ENCODE peak calls at places on chromosomes 2 and 18, in nine cellular contexts. One of them, this sample, is unnamed.

GRCh38 chr2:239109041-239109915 is 261.4 kb downstream of the TWIST2 start:
- DNase-seq in spleen: no peak
- DNase-seq in neural progenitor cell: no peak
- DNase-seq in mammary epithelial cell: peak; percentile 44
- DNase-seq in IMR-90: peak; percentile 37
- DNase-seq in GM06990: no peak
- DNase-seq in uterus: no peak
- DNase-seq in CD4-positive, CD25-positive, alpha-beta regulatory T cell: no peak
- DNase-seq in CD8-positive, alpha-beta T cell: no peak
- DNase-seq in this sample: no peak

GRCh38 chr2:17441055-17441771 is 77.0 kb downstream of the RAD51AP2 start:
- DNase-seq in spleen: peak; percentile 41
- DNase-seq in neural progenitor cell: no peak
- DNase-seq in mammary epithelial cell: no peak
- DNase-seq in IMR-90: no peak
- DNase-seq in GM06990: no peak
- DNase-seq in uterus: no peak
- DNase-seq in CD4-positive, CD25-positive, alpha-beta regulatory T cell: no peak
- DNase-seq in CD8-positive, alpha-beta T cell: no peak
- DNase-seq in this sample: no peak

GRCh38 chr2:226934546-226935243 is 98.8 kb downstream of the RHBDD1 start:
- DNase-seq in spleen: no peak
- DNase-seq in neural progenitor cell: no peak
- DNase-seq in mammary epithelial cell: no peak
- DNase-seq in IMR-90: no peak
- DNase-seq in GM06990: no peak
- DNase-seq in uterus: no peak
- DNase-seq in CD4-positive, CD25-positive, alpha-beta regulatory T cell: no peak
- DNase-seq in CD8-positive, alpha-beta T cell: no peak
- DNase-seq in this sample: no peak

GRCh38 chr2:23803965-23804542 is 122.9 kb downstream of the ATAD2B start:
- DNase-seq in spleen: no peak
- DNase-seq in neural progenitor cell: peak; percentile 37
- DNase-seq in mammary epithelial cell: peak; percentile 19
- DNase-seq in IMR-90: peak; percentile 53
- DNase-seq in GM06990: no peak
- DNase-seq in uterus: peak; percentile 37
- DNase-seq in CD4-positive, CD25-positive, alpha-beta regulatory T cell: no peak
- DNase-seq in CD8-positive, alpha-beta T cell: no peak
- DNase-seq in this sample: peak; percentile 18

GRCh38 chr2:36409971-36410370 is 54.4 kb downstream of the CRIM1 start:
- DNase-seq in spleen: no peak
- DNase-seq in neural progenitor cell: no peak
- DNase-seq in mammary epithelial cell: no peak
- DNase-seq in IMR-90: no peak
- DNase-seq in GM06990: no peak
- DNase-seq in uterus: no peak
- DNase-seq in CD4-positive, CD25-positive, alpha-beta regulatory T cell: no peak
- DNase-seq in CD8-positive, alpha-beta T cell: no peak
- DNase-seq in this sample: no peak

GRCh38 chr2:239725551-239725890 is 299.6 kb downstream of the NDUFA10 start:
- DNase-seq in spleen: peak; percentile 65
- DNase-seq in neural progenitor cell: no peak
- DNase-seq in mammary epithelial cell: no peak
- DNase-seq in IMR-90: no peak
- DNase-seq in GM06990: no peak
- DNase-seq in uterus: peak; percentile 8
- DNase-seq in CD4-positive, CD25-positive, alpha-beta regulatory T cell: no peak
- DNase-seq in CD8-positive, alpha-beta T cell: no peak
- DNase-seq in this sample: no peak

GRCh38 chr2:110124038-110124825 is 8.6 kb upstream of the MALL start:
- DNase-seq in spleen: no peak
- DNase-seq in neural progenitor cell: no peak
- DNase-seq in mammary epithelial cell: no peak
- DNase-seq in IMR-90: no peak
- DNase-seq in GM06990: no peak
- DNase-seq in uterus: no peak
- DNase-seq in CD4-positive, CD25-positive, alpha-beta regulatory T cell: no peak
- DNase-seq in CD8-positive, alpha-beta T cell: no peak
- DNase-seq in this sample: no peak

GRCh38 chr2:106839849-106840595 is 45.9 kb downstream of the ST6GAL2 start:
- DNase-seq in spleen: no peak
- DNase-seq in neural progenitor cell: peak; percentile 81
- DNase-seq in mammary epithelial cell: no peak
- DNase-seq in IMR-90: no peak
- DNase-seq in GM06990: no peak
- DNase-seq in uterus: no peak
- DNase-seq in CD4-positive, CD25-positive, alpha-beta regulatory T cell: no peak
- DNase-seq in CD8-positive, alpha-beta T cell: no peak
- DNase-seq in this sample: peak; percentile 89

GRCh38 chr2:131033786-131034121 is 59.5 kb downstream of the FAM168B start:
- DNase-seq in spleen: no peak
- DNase-seq in neural progenitor cell: no peak
- DNase-seq in mammary epithelial cell: no peak
- DNase-seq in IMR-90: no peak
- DNase-seq in GM06990: no peak
- DNase-seq in uterus: no peak
- DNase-seq in CD4-positive, CD25-positive, alpha-beta regulatory T cell: no peak
- DNase-seq in CD8-positive, alpha-beta T cell: no peak
- DNase-seq in this sample: no peak

GRCh38 chr2:174121612-174122011 is 126.7 kb downstream of the OLA1 start:
- DNase-seq in spleen: no peak
- DNase-seq in neural progenitor cell: no peak
- DNase-seq in mammary epithelial cell: peak; percentile 65
- DNase-seq in IMR-90: no peak
- DNase-seq in GM06990: no peak
- DNase-seq in uterus: no peak
- DNase-seq in CD4-positive, CD25-positive, alpha-beta regulatory T cell: no peak
- DNase-seq in CD8-positive, alpha-beta T cell: no peak
- DNase-seq in this sample: no peak

GRCh38 chr2:74979844-74980243 is 21.4 kb downstream of the POLE4 start:
- DNase-seq in spleen: no peak
- DNase-seq in neural progenitor cell: no peak
- DNase-seq in mammary epithelial cell: no peak
- DNase-seq in IMR-90: no peak
- DNase-seq in GM06990: no peak
- DNase-seq in uterus: no peak
- DNase-seq in CD4-positive, CD25-positive, alpha-beta regulatory T cell: no peak
- DNase-seq in CD8-positive, alpha-beta T cell: no peak
- DNase-seq in this sample: no peak

GRCh38 chr2:197993363-197993762 is 189.0 kb downstream of the PLCL1 start:
- DNase-seq in spleen: no peak
- DNase-seq in neural progenitor cell: no peak
- DNase-seq in mammary epithelial cell: no peak
- DNase-seq in IMR-90: no peak
- DNase-seq in GM06990: no peak
- DNase-seq in uterus: no peak
- DNase-seq in CD4-positive, CD25-positive, alpha-beta regulatory T cell: no peak
- DNase-seq in CD8-positive, alpha-beta T cell: no peak
- DNase-seq in this sample: no peak

DNA sequence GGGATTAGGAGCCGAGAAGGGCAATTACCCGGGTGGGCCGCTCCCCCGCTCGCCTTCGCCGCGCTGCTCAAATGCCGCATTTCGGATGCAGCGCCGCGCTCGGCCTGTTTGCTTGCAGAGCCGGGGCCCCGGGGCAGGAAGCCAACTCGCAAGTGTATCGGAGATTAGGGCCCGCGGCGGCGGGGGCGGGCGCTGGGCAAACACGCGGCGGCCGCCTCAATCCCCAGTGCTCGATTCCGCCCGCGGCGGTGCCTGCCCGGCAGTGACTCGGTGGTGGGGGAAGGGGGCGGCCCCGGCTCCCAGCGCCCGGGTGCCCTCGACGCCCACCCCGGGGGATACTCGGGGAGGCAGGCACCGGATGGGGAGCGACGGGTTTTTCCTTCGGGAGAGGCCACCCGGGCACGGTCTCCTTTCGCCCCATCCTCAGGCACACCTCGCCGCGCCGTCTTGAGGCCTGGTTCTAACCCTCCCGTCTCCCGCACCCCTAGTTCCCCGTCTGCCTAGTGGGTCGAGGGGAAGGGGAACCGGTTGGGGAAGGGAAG is 26.6 kb upstream of the NOTO start:
- DNase-seq in spleen: peak; percentile 93
- DNase-seq in neural progenitor cell: peak; percentile 90
- DNase-seq in mammary epithelial cell: peak; percentile 9
- DNase-seq in IMR-90: peak; percentile 62
- DNase-seq in GM06990: peak; percentile 49
- DNase-seq in uterus: peak; percentile 58
- DNase-seq in CD4-positive, CD25-positive, alpha-beta regulatory T cell: peak; percentile 48
- DNase-seq in CD8-positive, alpha-beta T cell: peak; percentile 61
- DNase-seq in this sample: peak; percentile 89
- H3K4me3 ChIP-seq in spleen: peak overlapping the region; percentile 55
- H3K4me3 ChIP-seq in neural progenitor cell: peak overlapping the region; percentile 46
- H3K4me3 ChIP-seq in mammary epithelial cell: peak overlapping the region; percentile 10
- H3K4me3 ChIP-seq in IMR-90: peak overlapping the region; percentile 8
- H3K4me3 ChIP-seq in GM06990: peak overlapping the region; percentile 16
- H3K4me3 ChIP-seq in uterus: peak overlapping the region; percentile 10
- H3K4me3 ChIP-seq in CD4-positive, CD25-positive, alpha-beta regulatory T cell: no peak overlapping the region
- H3K4me3 ChIP-seq in CD8-positive, alpha-beta T cell: peak overlapping the region; percentile 65
- H3K4me3 ChIP-seq in this sample: peak overlapping the region; percentile 45

GRCh38 chr2:218860950-218861381 is 1.4 kb downstream of the WNT6 start:
- DNase-seq in spleen: peak; percentile 62
- DNase-seq in neural progenitor cell: peak; percentile 97
- DNase-seq in mammary epithelial cell: peak; percentile 55
- DNase-seq in IMR-90: peak; percentile 37
- DNase-seq in GM06990: no peak
- DNase-seq in uterus: peak; percentile 73
- DNase-seq in CD4-positive, CD25-positive, alpha-beta regulatory T cell: no peak
- DNase-seq in CD8-positive, alpha-beta T cell: no peak
- DNase-seq in this sample: peak; percentile 97

GRCh38 chr2:218858138-218858445 is 1.5 kb upstream of the WNT6 start:
- DNase-seq in spleen: no peak
- DNase-seq in neural progenitor cell: no peak
- DNase-seq in mammary epithelial cell: no peak
- DNase-seq in IMR-90: no peak
- DNase-seq in GM06990: no peak
- DNase-seq in uterus: no peak
- DNase-seq in CD4-positive, CD25-positive, alpha-beta regulatory T cell: no peak
- DNase-seq in CD8-positive, alpha-beta T cell: no peak
- DNase-seq in this sample: peak; percentile 33

GRCh38 chr2:218858671-218859555 is 692 bp upstream of the WNT6 start:
- DNase-seq in spleen: peak; percentile 64
- DNase-seq in neural progenitor cell: peak; percentile 45
- DNase-seq in mammary epithelial cell: no peak
- DNase-seq in IMR-90: no peak
- DNase-seq in GM06990: no peak
- DNase-seq in uterus: no peak
- DNase-seq in CD4-positive, CD25-positive, alpha-beta regulatory T cell: no peak
- DNase-seq in CD8-positive, alpha-beta T cell: no peak
- DNase-seq in this sample: peak; percentile 74

GRCh38 chr2:218859994-218860831 is 608 bp downstream of the WNT6 start:
- DNase-seq in spleen: peak; percentile 71
- DNase-seq in neural progenitor cell: no peak
- DNase-seq in mammary epithelial cell: no peak
- DNase-seq in IMR-90: no peak
- DNase-seq in GM06990: no peak
- DNase-seq in uterus: peak; percentile 11
- DNase-seq in CD4-positive, CD25-positive, alpha-beta regulatory T cell: no peak
- DNase-seq in CD8-positive, alpha-beta T cell: no peak
- DNase-seq in this sample: peak; percentile 61

GRCh38 chr2:218859556-218859993 is at the start of gene WNT6:
- DNase-seq in spleen: no peak
- DNase-seq in neural progenitor cell: peak; percentile 80
- DNase-seq in mammary epithelial cell: no peak
- DNase-seq in IMR-90: no peak
- DNase-seq in GM06990: no peak
- DNase-seq in uterus: peak; percentile 22
- DNase-seq in CD4-positive, CD25-positive, alpha-beta regulatory T cell: no peak
- DNase-seq in CD8-positive, alpha-beta T cell: no peak
- DNase-seq in this sample: peak; percentile 86
- H3K27me3 ChIP-seq in spleen: peaks cover 43% of the 10 kb centered on the region
- H3K27me3 ChIP-seq in neural progenitor cell: peaks cover 100% of the 10 kb centered on the region
- H3K27me3 ChIP-seq in mammary epithelial cell: peaks cover 26% of the 10 kb centered on the region
- H3K27me3 ChIP-seq in IMR-90: peaks cover 83% of the 10 kb centered on the region
- H3K27me3 ChIP-seq in GM06990: peaks cover 6% of the 10 kb centered on the region
- H3K27me3 ChIP-seq in uterus: peaks cover 6% of the 10 kb centered on the region
- H3K27me3 ChIP-seq in CD4-positive, CD25-positive, alpha-beta regulatory T cell: peaks cover 33% of the 10 kb centered on the region
- H3K27me3 ChIP-seq in CD8-positive, alpha-beta T cell: peaks cover 44% of the 10 kb centered on the region
- H3K27me3 ChIP-seq in this sample: peaks cover 89% of the 10 kb centered on the region

GRCh38 chr2:49199266-49199665 is 45.0 kb upstream of the FSHR start:
- DNase-seq in spleen: no peak
- DNase-seq in neural progenitor cell: no peak
- DNase-seq in mammary epithelial cell: no peak
- DNase-seq in IMR-90: no peak
- DNase-seq in GM06990: no peak
- DNase-seq in uterus: no peak
- DNase-seq in CD4-positive, CD25-positive, alpha-beta regulatory T cell: no peak
- DNase-seq in CD8-positive, alpha-beta T cell: no peak
- DNase-seq in this sample: no peak
- H3K36me3 ChIP-seq in spleen: no peaks in the 10 kb centered on the region
- H3K36me3 ChIP-seq in neural progenitor cell: no peaks in the 10 kb centered on the region
- H3K36me3 ChIP-seq in mammary epithelial cell: no peaks in the 10 kb centered on the region
- H3K36me3 ChIP-seq in IMR-90: no peaks in the 10 kb centered on the region
- H3K36me3 ChIP-seq in GM06990: no peaks in the 10 kb centered on the region
- H3K36me3 ChIP-seq in uterus: no peaks in the 10 kb centered on the region
- H3K36me3 ChIP-seq in CD4-positive, CD25-positive, alpha-beta regulatory T cell: no peaks in the 10 kb centered on the region
- H3K36me3 ChIP-seq in CD8-positive, alpha-beta T cell: no peaks in the 10 kb centered on the region
- H3K36me3 ChIP-seq in this sample: no peaks in the 10 kb centered on the region

GRCh38 chr18:23033079-23033478 is 100.0 kb downstream of the RBBP8 start:
- DNase-seq in spleen: no peak
- DNase-seq in neural progenitor cell: no peak
- DNase-seq in mammary epithelial cell: no peak
- DNase-seq in IMR-90: no peak
- DNase-seq in GM06990: no peak
- DNase-seq in uterus: no peak
- DNase-seq in CD4-positive, CD25-positive, alpha-beta regulatory T cell: no peak
- DNase-seq in CD8-positive, alpha-beta T cell: no peak
- DNase-seq in this sample: no peak

GRCh38 chr18:23037646-23038045 is 97.6 kb upstream of the CABLES1 start:
- DNase-seq in spleen: no peak
- DNase-seq in neural progenitor cell: no peak
- DNase-seq in mammary epithelial cell: no peak
- DNase-seq in IMR-90: no peak
- DNase-seq in GM06990: no peak
- DNase-seq in uterus: no peak
- DNase-seq in CD4-positive, CD25-positive, alpha-beta regulatory T cell: no peak
- DNase-seq in CD8-positive, alpha-beta T cell: no peak
- DNase-seq in this sample: no peak

GRCh38 chr18:23036611-23037259 is 98.5 kb upstream of the CABLES1 start:
- DNase-seq in spleen: no peak
- DNase-seq in neural progenitor cell: no peak
- DNase-seq in mammary epithelial cell: no peak
- DNase-seq in IMR-90: no peak
- DNase-seq in GM06990: no peak
- DNase-seq in uterus: no peak
- DNase-seq in CD4-positive, CD25-positive, alpha-beta regulatory T cell: no peak
- DNase-seq in CD8-positive, alpha-beta T cell: no peak
- DNase-seq in this sample: no peak

DNA sequence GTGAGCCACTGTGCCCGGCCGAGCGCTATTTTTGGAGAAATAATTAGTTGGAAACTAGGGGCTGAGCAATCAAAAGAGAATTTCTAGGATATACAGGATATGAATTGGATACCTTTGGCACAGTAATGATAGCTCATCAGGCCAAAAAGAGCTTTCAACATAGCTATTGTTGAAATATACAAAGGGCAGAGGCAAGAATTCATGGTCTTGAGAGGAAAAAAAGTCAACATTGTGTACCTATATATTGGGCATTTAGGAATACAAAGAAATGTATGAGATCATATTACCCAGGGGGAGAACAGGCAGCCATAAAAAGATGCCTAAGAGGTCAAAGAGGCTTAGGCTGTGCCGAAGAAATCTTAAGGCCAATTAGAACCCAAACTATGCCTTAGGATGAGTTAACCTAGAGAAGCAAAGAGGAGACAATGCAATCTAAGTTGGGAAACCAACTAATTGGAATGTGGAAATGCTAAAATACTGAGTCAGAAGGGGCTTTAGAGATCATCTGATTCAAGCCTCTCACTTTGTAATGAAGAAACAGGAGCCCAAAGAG is 99.0 kb downstream of the RBBP8 start:
- DNase-seq in spleen: no peak
- DNase-seq in neural progenitor cell: no peak
- DNase-seq in mammary epithelial cell: peak; percentile 76
- DNase-seq in IMR-90: peak; percentile 83
- DNase-seq in GM06990: no peak
- DNase-seq in uterus: no peak
- DNase-seq in CD4-positive, CD25-positive, alpha-beta regulatory T cell: no peak
- DNase-seq in CD8-positive, alpha-beta T cell: no peak
- DNase-seq in this sample: peak; percentile 11
- H3K4me3 ChIP-seq in spleen: no peak overlapping the region
- H3K4me3 ChIP-seq in neural progenitor cell: no peak overlapping the region
- H3K4me3 ChIP-seq in mammary epithelial cell: no peak overlapping the region
- H3K4me3 ChIP-seq in IMR-90: no peak overlapping the region
- H3K4me3 ChIP-seq in GM06990: no peak overlapping the region
- H3K4me3 ChIP-seq in uterus: no peak overlapping the region
- H3K4me3 ChIP-seq in CD4-positive, CD25-positive, alpha-beta regulatory T cell: no peak overlapping the region
- H3K4me3 ChIP-seq in CD8-positive, alpha-beta T cell: no peak overlapping the region
- H3K4me3 ChIP-seq in this sample: no peak overlapping the region

This sample was measured in H7.